ENCODE peak calls at places on chromosomes 1 and 21, in seven cellular contexts. One of them, this sample, is unnamed.
A peak's percentile ranks its signal among the peaks of the same experiment; 100 is the strongest.

GRCh38 chr1:207823880-207824566 is 72.2 kb downstream of the CD46 start:
- DNase-seq in transverse colon: peak; percentile 84
- DNase-seq in A549: peak; percentile 97
- DNase-seq in colonic mucosa: peak; percentile 85
- DNase-seq in CD8-positive, alpha-beta T cell: peak; percentile 55
- DNase-seq in fibroblast of villous mesenchyme: peak; percentile 98
- DNase-seq in ovary: peak; percentile 84
- DNase-seq in this sample: no peak

GRCh38 chr1:246106342-246106763 is 400.7 kb downstream of the SMYD3 start:
- DNase-seq in transverse colon: no peak
- DNase-seq in A549: no peak
- DNase-seq in colonic mucosa: no peak
- DNase-seq in CD8-positive, alpha-beta T cell: no peak
- DNase-seq in fibroblast of villous mesenchyme: no peak
- DNase-seq in ovary: no peak
- DNase-seq in this sample: no peak

GRCh38 chr1:45038240-45038639 is 26.2 kb downstream of the UROD start:
- DNase-seq in transverse colon: no peak
- DNase-seq in A549: no peak
- DNase-seq in colonic mucosa: peak; percentile 24
- DNase-seq in CD8-positive, alpha-beta T cell: no peak
- DNase-seq in fibroblast of villous mesenchyme: no peak
- DNase-seq in ovary: no peak
- DNase-seq in this sample: no peak

GRCh38 chr1:65629788-65630187 is 162.9 kb upstream of the PDE4B start:
- DNase-seq in transverse colon: no peak
- DNase-seq in A549: no peak
- DNase-seq in colonic mucosa: no peak
- DNase-seq in CD8-positive, alpha-beta T cell: no peak
- DNase-seq in fibroblast of villous mesenchyme: no peak
- DNase-seq in ovary: no peak
- DNase-seq in this sample: no peak

GRCh38 chr21:45502006-45502345 is 40.3 kb downstream of the SLC19A1 start:
- DNase-seq in transverse colon: no peak
- DNase-seq in A549: no peak
- DNase-seq in colonic mucosa: no peak
- DNase-seq in CD8-positive, alpha-beta T cell: no peak
- DNase-seq in fibroblast of villous mesenchyme: no peak
- DNase-seq in ovary: peak; percentile 40
- DNase-seq in this sample: peak; percentile 64

GRCh38 chr1:156781585-156782186 is 14.4 kb downstream of the PRCC start:
- DNase-seq in transverse colon: no peak
- DNase-seq in A549: peak; percentile 14
- DNase-seq in colonic mucosa: no peak
- DNase-seq in CD8-positive, alpha-beta T cell: no peak
- DNase-seq in fibroblast of villous mesenchyme: peak; percentile 63
- DNase-seq in ovary: no peak
- DNase-seq in this sample: no peak

GRCh38 chr21:32463367-32463766 is 50.9 kb downstream of the EVA1C start:
- DNase-seq in transverse colon: no peak
- DNase-seq in A549: peak; percentile 90
- DNase-seq in colonic mucosa: no peak
- DNase-seq in CD8-positive, alpha-beta T cell: no peak
- DNase-seq in fibroblast of villous mesenchyme: peak; percentile 88
- DNase-seq in ovary: no peak
- DNase-seq in this sample: no peak

GRCh38 chr1:77857557-77857956 is 30.9 kb upstream of the NEXN start:
- DNase-seq in transverse colon: no peak
- DNase-seq in A549: no peak
- DNase-seq in colonic mucosa: no peak
- DNase-seq in CD8-positive, alpha-beta T cell: no peak
- DNase-seq in fibroblast of villous mesenchyme: peak; percentile 28
- DNase-seq in ovary: no peak
- DNase-seq in this sample: no peak

GRCh38 chr1:21749109-21749508 is 33.8 kb downstream of the USP48 start:
- DNase-seq in transverse colon: no peak
- DNase-seq in A549: no peak
- DNase-seq in colonic mucosa: no peak
- DNase-seq in CD8-positive, alpha-beta T cell: no peak
- DNase-seq in fibroblast of villous mesenchyme: no peak
- DNase-seq in ovary: no peak
- DNase-seq in this sample: no peak

GRCh38 chr1:226519741-226520598 is 28.6 kb upstream of the STUM start:
- DNase-seq in transverse colon: no peak
- DNase-seq in A549: no peak
- DNase-seq in colonic mucosa: peak; percentile 14
- DNase-seq in CD8-positive, alpha-beta T cell: no peak
- DNase-seq in fibroblast of villous mesenchyme: no peak
- DNase-seq in ovary: no peak
- DNase-seq in this sample: peak; percentile 11

GRCh38 chr1:46310321-46310720 is 6.8 kb downstream of the UQCRH start:
- DNase-seq in transverse colon: no peak
- DNase-seq in A549: no peak
- DNase-seq in colonic mucosa: no peak
- DNase-seq in CD8-positive, alpha-beta T cell: no peak
- DNase-seq in fibroblast of villous mesenchyme: no peak
- DNase-seq in ovary: no peak
- DNase-seq in this sample: no peak

GRCh38 chr1:246304468-246305259 is 202.4 kb downstream of the SMYD3 start:
- DNase-seq in transverse colon: no peak
- DNase-seq in A549: no peak
- DNase-seq in colonic mucosa: no peak
- DNase-seq in CD8-positive, alpha-beta T cell: no peak
- DNase-seq in fibroblast of villous mesenchyme: no peak
- DNase-seq in ovary: no peak
- DNase-seq in this sample: no peak

GRCh38 chr1:90717356-90717664 is 208 bp upstream of the BARHL2 start:
- DNase-seq in transverse colon: no peak
- DNase-seq in A549: no peak
- DNase-seq in colonic mucosa: no peak
- DNase-seq in CD8-positive, alpha-beta T cell: no peak
- DNase-seq in fibroblast of villous mesenchyme: no peak
- DNase-seq in ovary: no peak
- DNase-seq in this sample: no peak

GRCh38 chr1:51689073-51689435 is 72.2 kb downstream of the OSBPL9 start:
- DNase-seq in transverse colon: no peak
- DNase-seq in A549: no peak
- DNase-seq in colonic mucosa: no peak
- DNase-seq in CD8-positive, alpha-beta T cell: no peak
- DNase-seq in fibroblast of villous mesenchyme: no peak
- DNase-seq in ovary: no peak
- DNase-seq in this sample: no peak

GRCh38 chr21:14862794-14863720 is 201.7 kb downstream of the NRIP1 start:
- DNase-seq in transverse colon: no peak
- DNase-seq in A549: no peak
- DNase-seq in colonic mucosa: no peak
- DNase-seq in CD8-positive, alpha-beta T cell: no peak
- DNase-seq in fibroblast of villous mesenchyme: peak; percentile 62
- DNase-seq in ovary: no peak
- DNase-seq in this sample: no peak

GRCh38 chr1:13550663-13551062 is 33.0 kb upstream of the PDPN start:
- DNase-seq in transverse colon: no peak
- DNase-seq in A549: no peak
- DNase-seq in colonic mucosa: no peak
- DNase-seq in CD8-positive, alpha-beta T cell: no peak
- DNase-seq in fibroblast of villous mesenchyme: peak; percentile 89
- DNase-seq in ovary: no peak
- DNase-seq in this sample: no peak

GRCh38 chr1:188517139-188517538 is 1688.4 kb downstream of the PLA2G4A start:
- DNase-seq in transverse colon: no peak
- DNase-seq in A549: no peak
- DNase-seq in colonic mucosa: no peak
- DNase-seq in CD8-positive, alpha-beta T cell: no peak
- DNase-seq in fibroblast of villous mesenchyme: no peak
- DNase-seq in ovary: no peak
- DNase-seq in this sample: no peak

GRCh38 chr1:47432071-47433036 is 5.5 kb upstream of the FOXD2 start:
- DNase-seq in transverse colon: peak; percentile 88
- DNase-seq in A549: peak; percentile 61
- DNase-seq in colonic mucosa: peak; percentile 92
- DNase-seq in CD8-positive, alpha-beta T cell: peak; percentile 31
- DNase-seq in fibroblast of villous mesenchyme: peak; percentile 76
- DNase-seq in ovary: peak; percentile 46
- DNase-seq in this sample: peak; percentile 89

GRCh38 chr1:175902281-175902680 is 158.9 kb upstream of the TNR start:
- DNase-seq in transverse colon: no peak
- DNase-seq in A549: no peak
- DNase-seq in colonic mucosa: no peak
- DNase-seq in CD8-positive, alpha-beta T cell: no peak
- DNase-seq in fibroblast of villous mesenchyme: no peak
- DNase-seq in ovary: no peak
- DNase-seq in this sample: no peak

GRCh38 chr1:96487961-96488360 is 233.6 kb upstream of the PTBP2 start:
- DNase-seq in transverse colon: no peak
- DNase-seq in A549: no peak
- DNase-seq in colonic mucosa: no peak
- DNase-seq in CD8-positive, alpha-beta T cell: no peak
- DNase-seq in fibroblast of villous mesenchyme: no peak
- DNase-seq in ovary: no peak
- DNase-seq in this sample: no peak

GRCh38 chr1:87953109-87953508 is 624.4 kb downstream of the LMO4 start:
- DNase-seq in transverse colon: no peak
- DNase-seq in A549: no peak
- DNase-seq in colonic mucosa: no peak
- DNase-seq in CD8-positive, alpha-beta T cell: no peak
- DNase-seq in fibroblast of villous mesenchyme: no peak
- DNase-seq in ovary: no peak
- DNase-seq in this sample: no peak

GRCh38 chr1:225482489-225482950 is 54.7 kb upstream of the LBR start:
- DNase-seq in transverse colon: no peak
- DNase-seq in A549: no peak
- DNase-seq in colonic mucosa: no peak
- DNase-seq in CD8-positive, alpha-beta T cell: no peak
- DNase-seq in fibroblast of villous mesenchyme: peak; percentile 30
- DNase-seq in ovary: peak; percentile 17
- DNase-seq in this sample: no peak

GRCh38 chr1:12372180-12372579 is 142.3 kb downstream of the VPS13D start:
- DNase-seq in transverse colon: no peak
- DNase-seq in A549: no peak
- DNase-seq in colonic mucosa: no peak
- DNase-seq in CD8-positive, alpha-beta T cell: no peak
- DNase-seq in fibroblast of villous mesenchyme: no peak
- DNase-seq in ovary: no peak
- DNase-seq in this sample: no peak

GRCh38 chr1:8517579-8518489 is 199.9 kb downstream of the SLC45A1 start:
- DNase-seq in transverse colon: no peak
- DNase-seq in A549: no peak
- DNase-seq in colonic mucosa: no peak
- DNase-seq in CD8-positive, alpha-beta T cell: no peak
- DNase-seq in fibroblast of villous mesenchyme: peak; percentile 48
- DNase-seq in ovary: no peak
- DNase-seq in this sample: no peak

GRCh38 chr1:63773815-63774616 is at the start of gene ROR1:
- DNase-seq in transverse colon: peak; percentile 89
- DNase-seq in A549: peak; percentile 89
- DNase-seq in colonic mucosa: peak; percentile 92
- DNase-seq in CD8-positive, alpha-beta T cell: no peak
- DNase-seq in fibroblast of villous mesenchyme: peak; percentile 85
- DNase-seq in ovary: peak; percentile 83
- DNase-seq in this sample: peak; percentile 90
- TF ChIP-seq CTCF in transverse colon: peak; percentile 64
- TF ChIP-seq CTCF in A549: peak; percentile 51
- TF ChIP-seq CTCF in colonic mucosa: peak; percentile 44
- TF ChIP-seq CTCF in CD8-positive, alpha-beta T cell: no peak
- TF ChIP-seq CTCF in fibroblast of villous mesenchyme: peak; percentile 59
- TF ChIP-seq CTCF in ovary: peak; percentile 63
- TF ChIP-seq CTCF in this sample: peak; percentile 71

DNA sequence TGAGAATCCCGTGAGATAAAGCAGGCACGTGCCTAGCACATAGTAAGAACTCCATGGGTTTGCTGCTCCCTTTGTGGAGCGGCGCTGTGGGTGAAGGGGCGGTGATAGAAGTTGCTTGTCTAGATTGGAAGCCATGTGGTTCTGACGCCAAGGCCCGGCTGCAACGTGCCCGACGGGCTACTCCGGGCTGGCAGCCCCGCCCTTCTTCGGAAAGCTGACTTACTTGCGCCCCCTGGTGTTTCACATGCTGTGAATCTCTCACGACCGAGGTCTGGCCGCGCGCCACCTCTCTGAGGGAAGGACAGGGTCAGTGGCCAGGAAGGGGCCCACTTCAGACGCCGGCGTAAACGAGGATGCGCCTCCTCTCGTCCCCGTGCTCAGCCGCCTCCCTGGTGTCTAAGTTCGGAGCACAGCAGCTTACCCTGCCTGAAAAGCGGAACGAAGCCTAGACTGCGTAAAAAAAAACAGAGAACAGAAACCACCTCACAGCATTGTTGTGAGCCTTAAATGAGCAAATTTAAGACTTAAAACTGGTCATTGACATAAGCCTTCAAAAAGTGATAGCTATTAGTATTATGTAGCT is 42.6 kb upstream of the WNT2B start:
- DNase-seq in transverse colon: peak; percentile 96
- DNase-seq in A549: peak; percentile 88
- DNase-seq in colonic mucosa: peak; percentile 98
- DNase-seq in CD8-positive, alpha-beta T cell: peak; percentile 80
- DNase-seq in fibroblast of villous mesenchyme: peak; percentile 96
- DNase-seq in ovary: peak; percentile 96
- DNase-seq in this sample: peak; percentile 91
- TF ChIP-seq CTCF in transverse colon: peak; percentile 82
- TF ChIP-seq CTCF in A549: peak; percentile 65
- TF ChIP-seq CTCF in colonic mucosa: peak; percentile 80
- TF ChIP-seq CTCF in CD8-positive, alpha-beta T cell: peak; percentile 68
- TF ChIP-seq CTCF in fibroblast of villous mesenchyme: peak; percentile 77
- TF ChIP-seq CTCF in ovary: peak; percentile 93
- TF ChIP-seq CTCF in this sample: peak; percentile 94

GRCh38 chr1:6785318-6785712 is at the start of gene CAMTA1:
- DNase-seq in transverse colon: no peak
- DNase-seq in A549: no peak
- DNase-seq in colonic mucosa: no peak
- DNase-seq in CD8-positive, alpha-beta T cell: no peak
- DNase-seq in fibroblast of villous mesenchyme: no peak
- DNase-seq in ovary: no peak
- DNase-seq in this sample: peak; percentile 99

GRCh38 chr1:6784560-6785317 is 515 bp upstream of the CAMTA1 start:
- DNase-seq in transverse colon: peak; percentile 100
- DNase-seq in A549: peak; percentile 100
- DNase-seq in colonic mucosa: peak; percentile 100
- DNase-seq in CD8-positive, alpha-beta T cell: peak; percentile 98
- DNase-seq in fibroblast of villous mesenchyme: peak; percentile 100
- DNase-seq in ovary: peak; percentile 99
- DNase-seq in this sample: peak; percentile 100

GRCh38 chr1:6783221-6783620 is 2.0 kb upstream of the CAMTA1 start:
- DNase-seq in transverse colon: no peak
- DNase-seq in A549: no peak
- DNase-seq in colonic mucosa: no peak
- DNase-seq in CD8-positive, alpha-beta T cell: no peak
- DNase-seq in fibroblast of villous mesenchyme: no peak
- DNase-seq in ovary: no peak
- DNase-seq in this sample: no peak

GRCh38 chr1:6783956-6784559 is 1.2 kb upstream of the CAMTA1 start:
- DNase-seq in transverse colon: no peak
- DNase-seq in A549: no peak
- DNase-seq in colonic mucosa: no peak
- DNase-seq in CD8-positive, alpha-beta T cell: no peak
- DNase-seq in fibroblast of villous mesenchyme: peak; percentile 31
- DNase-seq in ovary: no peak
- DNase-seq in this sample: no peak

GRCh38 chr1:6785721-6786505 is 659 bp downstream of the CAMTA1 start:
- DNase-seq in transverse colon: peak; percentile 49
- DNase-seq in A549: peak; percentile 10
- DNase-seq in colonic mucosa: peak; percentile 32
- DNase-seq in CD8-positive, alpha-beta T cell: peak; percentile 15
- DNase-seq in fibroblast of villous mesenchyme: peak; percentile 24
- DNase-seq in ovary: peak; percentile 74
- DNase-seq in this sample: peak; percentile 72
- TF ChIP-seq CTCF in transverse colon: no peak
- TF ChIP-seq CTCF in A549: no peak
- TF ChIP-seq CTCF in colonic mucosa: peak; percentile 18
- TF ChIP-seq CTCF in CD8-positive, alpha-beta T cell: no peak
- TF ChIP-seq CTCF in fibroblast of villous mesenchyme: no peak
- TF ChIP-seq CTCF in ovary: peak; percentile 27
- TF ChIP-seq CTCF in this sample: peak; percentile 61

GRCh38 chr1:168789501-168789900 is 60.5 kb upstream of the DPT start:
- DNase-seq in transverse colon: no peak
- DNase-seq in A549: no peak
- DNase-seq in colonic mucosa: no peak
- DNase-seq in CD8-positive, alpha-beta T cell: no peak
- DNase-seq in fibroblast of villous mesenchyme: no peak
- DNase-seq in ovary: no peak
- DNase-seq in this sample: no peak
- TF ChIP-seq CTCF in transverse colon: no peak
- TF ChIP-seq CTCF in A549: no peak
- TF ChIP-seq CTCF in colonic mucosa: no peak
- TF ChIP-seq CTCF in CD8-positive, alpha-beta T cell: no peak
- TF ChIP-seq CTCF in fibroblast of villous mesenchyme: no peak
- TF ChIP-seq CTCF in ovary: no peak
- TF ChIP-seq CTCF in this sample: no peak